ENCODE peak calls at places on chromosomes 1 and 21, in four cellular contexts. A is mesenchymal stem cell, U is IMR-90, T is mesendoderm. G is an unnamed sample. For H3K79me1, the result is how much of the 10 kb centered on the place peaks cover.

GRCh38 chr1:25174730-25175612 is 57.3 kb downstream of the SYF2 start:
- DNase-seq in U (no peak), A (no peak), T (no peak), G (no peak)

GRCh38 chr1:210741564-210741963 is 392.4 kb downstream of the KCNH1 start:
- DNase-seq in T (peak), A (no peak), U (no peak), G (no peak)

GRCh38 chr1:94280541-94280940 is 43.2 kb upstream of the ARHGAP29 start:
- DNase-seq in U (no peak), T (no peak), A (no peak), G (no peak)

GRCh38 chr1:61432616-61433388 is 292.1 kb downstream of the TM2D1 start:
- DNase-seq in T (no peak), U (no peak), A (no peak), G (no peak)

GRCh38 chr1:75130312-75130677 is 3.9 kb upstream of the LHX8 start:
- DNase-seq in U (no peak), A (no peak), T (peak), G (peak)

GRCh38 chr1:60894121-60894520 is 188.2 kb upstream of the NFIA start:
- DNase-seq in A (no peak), T (no peak), U (no peak), G (no peak)

GRCh38 chr1:183444243-183444642 is 26.1 kb upstream of the NMNAT2 start:
- DNase-seq in T (peak), A (no peak), U (peak), G (no peak)

GRCh38 chr1:116806245-116806644 is 52.0 kb downstream of the CD2 start:
- DNase-seq in A (no peak), U (no peak), T (no peak), G (no peak)

GRCh38 chr21:7917729-7918128 is 2603.7 kb upstream of the TPTE start:
- DNase-seq in U (peak), T (peak), A (no peak), G (no peak)

GRCh38 chr1:41019353-41019745 is 2.2 kb downstream of the SLFNL1 start:
- DNase-seq in T (peak), U (no peak), A (no peak), G (no peak)

GRCh38 chr21:40067751-40068150 is 200.5 kb downstream of the PCP4 start:
- DNase-seq in T (no peak), U (no peak), A (no peak), G (no peak)

GRCh38 chr1:77513839-77514763 is 168.4 kb downstream of the ZZZ3 start:
- DNase-seq in T (peak), A (peak), U (peak), G (peak)

GRCh38 chr1:10644307-10645128 is 151.9 kb downstream of the CASZ1 start:
- DNase-seq in U (peak), T (no peak), A (no peak), G (no peak)

GRCh38 chr1:32353431-32353830 is 8.9 kb downstream of the FAM229A start:
- DNase-seq in A (no peak), T (no peak), U (no peak), G (no peak)

GRCh38 chr1:214475746-214476145 is 75.7 kb downstream of the PTPN14 start:
- DNase-seq in U (no peak), T (no peak), A (no peak), G (no peak)

GRCh38 chr1:59707216-59707615 is 107.5 kb upstream of the HOOK1 start:
- DNase-seq in T (no peak), U (peak), A (peak), G (no peak)

GRCh38 chr1:170836146-170836545 is 99.2 kb upstream of the MROH9 start:
- DNase-seq in A (no peak), U (peak), T (no peak), G (no peak)

GRCh38 chr21:34599534-34600101 is 15.3 kb downstream of the RCAN1 start:
- DNase-seq in U (no peak), T (no peak), A (peak), G (no peak)

GRCh38 chr1:153697191-153697872 is 18.8 kb downstream of the NPR1 start:
- DNase-seq in T (peak), A (no peak), U (no peak), G (peak)

GRCh38 chr1:65147424-65148177 is 402 bp upstream of the AK4 start:
- DNase-seq in U (no peak), A (peak), T (peak), G (peak)

GRCh38 chr1:240970253-240970652 is 358.3 kb upstream of the GREM2 start:
- DNase-seq in A (no peak), T (no peak), U (no peak), G (no peak)

DNA sequence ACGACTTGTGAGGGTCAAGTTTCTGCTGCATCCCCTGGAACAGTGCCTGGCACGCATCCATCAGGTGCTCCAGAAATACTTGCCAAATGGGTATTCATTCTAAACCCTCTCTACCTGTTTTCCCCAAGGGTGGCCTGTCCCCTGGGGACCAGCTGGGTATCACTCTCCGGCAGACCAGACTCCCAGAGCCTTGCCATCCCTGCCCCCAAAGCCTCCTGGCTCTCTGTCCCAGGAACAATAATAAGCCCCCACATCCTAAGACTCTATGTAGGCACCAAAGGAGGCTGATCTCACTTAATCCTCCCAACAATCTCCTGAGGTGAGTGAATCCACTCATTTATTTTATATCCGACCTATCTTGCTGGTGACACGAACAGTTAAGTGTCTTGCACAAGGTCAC is 96.7 kb downstream of the MRPL37 start:
- DNase-seq in A (no peak), U (no peak), T (no peak), G (no peak)
- H3K79me1 ChIP-seq in A (half or more), U (half or more), T (half or more), G (under half)

GRCh38 chr1:14320986-14321385 is 277.5 kb upstream of the KAZN start:
- DNase-seq in U (no peak), T (no peak), A (no peak), G (no peak)

GRCh38 chr1:14320518-14320917 is 278.0 kb upstream of the KAZN start:
- DNase-seq in A (no peak), T (no peak), U (peak), G (no peak)

GRCh38 chr1:14314032-14314431 is 284.5 kb upstream of the KAZN start:
- DNase-seq in U (no peak), T (no peak), A (no peak), G (no peak)

GRCh38 chr1:14321413-14321812 is 277.1 kb upstream of the KAZN start:
- DNase-seq in A (no peak), U (no peak), T (no peak), G (no peak)

DNA sequence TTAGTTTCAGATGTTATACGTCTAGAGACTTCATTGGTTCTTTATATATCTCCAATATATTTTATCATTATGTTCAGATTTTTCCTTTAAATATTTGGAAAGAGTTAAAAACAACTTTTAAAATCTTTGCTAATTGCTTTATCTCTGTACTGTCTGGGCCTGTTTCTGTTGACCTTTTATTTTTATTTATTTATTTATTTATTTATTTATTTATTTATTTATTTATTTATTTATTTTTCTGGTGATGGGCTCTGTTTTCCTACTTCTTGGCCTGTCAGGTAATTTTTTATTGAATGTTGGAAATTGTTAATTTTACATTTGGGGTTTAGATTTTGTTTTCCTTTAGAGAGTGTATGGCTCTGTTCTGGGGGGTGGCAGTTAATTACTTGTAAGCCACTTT is 279.7 kb upstream of the KAZN start:
- DNase-seq in U (no peak), A (no peak), T (no peak), G (no peak)
- H3K79me1 ChIP-seq in U (under half), A (under half), T (under half), G (under half)

GRCh38 chr1:234869182-234870019 is 259.2 kb downstream of the TOMM20 start:
- DNase-seq in T (no peak), A (no peak), U (no peak), G (no peak)
- H3K79me1 ChIP-seq in T (under half), A (under half), U (under half), G (under half)

DNA sequence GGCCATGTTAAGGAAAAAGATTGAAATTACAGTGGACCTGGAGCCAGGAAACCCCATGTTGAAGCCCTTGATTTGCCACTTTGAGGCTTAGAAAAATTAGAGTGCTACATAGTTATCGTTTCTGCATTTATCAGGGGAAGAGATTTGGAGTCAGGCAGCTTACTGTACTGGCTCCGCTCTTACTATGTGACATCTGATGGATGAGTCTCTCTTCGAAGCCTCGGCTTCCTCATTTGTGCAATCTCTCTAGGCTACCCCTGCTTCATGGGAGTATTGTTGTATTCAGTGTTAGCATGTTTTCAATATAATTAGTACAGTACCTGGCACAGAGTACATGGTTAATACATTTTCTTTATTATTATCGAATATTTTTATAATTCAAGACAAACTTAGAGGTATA is 480.4 kb upstream of the USP24 start:
- DNase-seq in T (no peak), A (peak), U (peak), G (no peak)
- H3K79me1 ChIP-seq in T (under half), A (under half), U (under half), G (under half)

GRCh38 chr1:1434812-1435093 is 737 bp upstream of the VWA1 start:
- DNase-seq in U (no peak), A (no peak), T (no peak), G (no peak)
- H3K79me1 ChIP-seq in U (under half), A (under half), T (under half), G (under half)

GRCh38 chr1:232901255-232901654 is 49.2 kb upstream of the NTPCR start:
- DNase-seq in A (peak), U (no peak), T (peak), G (no peak)

GRCh38 chr1:232900818-232901217 is 49.6 kb upstream of the NTPCR start:
- DNase-seq in U (no peak), T (no peak), A (no peak), G (no peak)

GRCh38 chr1:232897949-232898465 is 52.4 kb upstream of the NTPCR start:
- DNase-seq in A (no peak), T (no peak), U (no peak), G (no peak)

GRCh38 chr1:232899839-232900238 is 50.6 kb upstream of the NTPCR start:
- DNase-seq in T (peak), A (no peak), U (no peak), G (no peak)

GRCh38 chr1:232899278-232899677 is 51.1 kb upstream of the NTPCR start:
- DNase-seq in T (no peak), A (no peak), U (no peak), G (no peak)
- H3K79me1 ChIP-seq in T (under half), A (under half), U (under half), G (under half)